ENCODE peak calls at places on chromosomes 3 and 15, in seven cellular contexts. K, S, Q, J, G, W and U are unnamed samples.

GRCh38 chr3:41985018-41985417 is 23.1 kb upstream of the ULK4 start:
- DNase-seq in K (no peak), S (no peak), Q (no peak), J (no peak), G (no peak), W (no peak), U (no peak)

GRCh38 chr3:144031938-144032337 is 60.3 kb downstream of the DIPK2A start:
- DNase-seq in K (peak; percentile 12), S (no peak), Q (no peak), J (peak; percentile 37), G (peak; percentile 75), W (no peak), U (no peak)

GRCh38 chr3:133747907-133748639 is 1.9 kb downstream of the TF start:
- DNase-seq in K (no peak), S (no peak), Q (no peak), J (no peak), G (no peak), W (no peak), U (no peak)

GRCh38 chr3:17088602-17089313 is 204.0 kb downstream of the PLCL2 start:
- DNase-seq in K (no peak), S (peak; percentile 58), Q (no peak), J (no peak), G (no peak), W (no peak), U (no peak)

GRCh38 chr15:83398591-83398990 is 48.5 kb upstream of the SH3GL3 start:
- DNase-seq in K (peak; percentile 67), S (no peak), Q (peak; percentile 11), J (no peak), G (peak; percentile 41), W (peak; percentile 61), U (peak; percentile 84)

GRCh38 chr3:138230525-138230924 is 43.4 kb downstream of the ARMC8 start:
- DNase-seq in K (no peak), S (no peak), Q (peak; percentile 28), J (no peak), G (peak; percentile 23), W (no peak), U (no peak)

GRCh38 chr3:150411971-150412370 is 3.9 kb downstream of the TSC22D2 start:
- DNase-seq in K (peak; percentile 32), S (no peak), Q (peak; percentile 77), J (no peak), G (no peak), W (no peak), U (no peak)

GRCh38 chr15:68909601-68910000 is 20.7 kb upstream of the SPESP1 start:
- DNase-seq in K (no peak), S (no peak), Q (no peak), J (no peak), G (no peak), W (no peak), U (no peak)

GRCh38 chr3:18424862-18425640 is at the start of gene SATB1:
- DNase-seq in K (peak; percentile 48), S (peak; percentile 77), Q (peak; percentile 25), J (peak; percentile 89), G (peak; percentile 49), W (peak; percentile 78), U (no peak)

GRCh38 chr3:190345878-190346277 is 23.6 kb upstream of the CLDN1 start:
- DNase-seq in K (no peak), S (no peak), Q (no peak), J (no peak), G (no peak), W (no peak), U (no peak)

GRCh38 chr3:52062499-52062898 is 6.1 kb upstream of the DUSP7 start:
- DNase-seq in K (peak; percentile 97), S (no peak), Q (peak; percentile 82), J (no peak), G (peak; percentile 79), W (no peak), U (no peak)

GRCh38 chr3:37980477-37981347 is 9.9 kb upstream of the VILL start:
- DNase-seq in K (no peak), S (no peak), Q (no peak), J (no peak), G (no peak), W (no peak), U (no peak)
- H3K4me3 ChIP-seq in K (no peak overlapping the region), S (no peak overlapping the region), Q (no peak overlapping the region), J (no peak overlapping the region), G (no peak overlapping the region), W (no peak overlapping the region), U (no peak overlapping the region)

GRCh38 chr15:40936709-40937666 is 7.8 kb downstream of the DLL4 start:
- DNase-seq in K (no peak), S (no peak), Q (peak; percentile 73), J (no peak), G (no peak), W (no peak), U (no peak)
- TF ChIP-seq CTCF in K (no peak), S (no peak), Q (no peak), J (peak; percentile 45), G (no peak), W (no peak), U (no peak)

GRCh38 chr3:154122912-154123559 is 1.8 kb downstream of the ARHGEF26 start:
- DNase-seq in K (peak; percentile 41), S (no peak), Q (peak; percentile 63), J (no peak), G (peak; percentile 45), W (no peak), U (no peak)
- H3K4me3 ChIP-seq in K (peak overlapping the region; percentile 93), S (peak overlapping the region; percentile 60), Q (peak overlapping the region; percentile 78), J (peak overlapping the region; percentile 88), G (peak overlapping the region; percentile 85), W (no peak overlapping the region), U (peak overlapping the region; percentile 80)

DNA sequence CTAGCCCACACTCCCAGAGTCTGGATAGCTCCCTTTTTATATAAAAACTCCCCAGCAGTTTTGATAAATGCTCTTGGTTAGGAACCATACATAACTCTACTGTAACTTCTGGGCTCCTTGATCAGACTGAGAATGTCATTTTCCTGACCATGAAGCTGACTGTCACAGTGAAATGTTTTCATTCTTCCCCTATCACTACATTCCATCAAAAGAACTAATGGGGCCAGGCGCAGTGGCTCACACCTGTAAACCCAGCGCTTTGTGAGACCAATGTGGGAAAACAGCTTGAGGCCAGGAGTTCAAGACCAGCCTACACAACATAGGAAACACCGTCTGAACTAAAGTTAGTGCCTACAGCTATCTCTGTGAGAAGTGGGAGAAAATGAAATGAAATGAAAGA is 72.8 kb upstream of the MYO5C start:
- DNase-seq in K (peak; percentile 4), S (no peak), Q (no peak), J (no peak), G (no peak), W (no peak), U (no peak)
- TF ChIP-seq CTCF in K (no peak), S (no peak), Q (no peak), J (no peak), G (no peak), W (no peak), U (no peak)

DNA sequence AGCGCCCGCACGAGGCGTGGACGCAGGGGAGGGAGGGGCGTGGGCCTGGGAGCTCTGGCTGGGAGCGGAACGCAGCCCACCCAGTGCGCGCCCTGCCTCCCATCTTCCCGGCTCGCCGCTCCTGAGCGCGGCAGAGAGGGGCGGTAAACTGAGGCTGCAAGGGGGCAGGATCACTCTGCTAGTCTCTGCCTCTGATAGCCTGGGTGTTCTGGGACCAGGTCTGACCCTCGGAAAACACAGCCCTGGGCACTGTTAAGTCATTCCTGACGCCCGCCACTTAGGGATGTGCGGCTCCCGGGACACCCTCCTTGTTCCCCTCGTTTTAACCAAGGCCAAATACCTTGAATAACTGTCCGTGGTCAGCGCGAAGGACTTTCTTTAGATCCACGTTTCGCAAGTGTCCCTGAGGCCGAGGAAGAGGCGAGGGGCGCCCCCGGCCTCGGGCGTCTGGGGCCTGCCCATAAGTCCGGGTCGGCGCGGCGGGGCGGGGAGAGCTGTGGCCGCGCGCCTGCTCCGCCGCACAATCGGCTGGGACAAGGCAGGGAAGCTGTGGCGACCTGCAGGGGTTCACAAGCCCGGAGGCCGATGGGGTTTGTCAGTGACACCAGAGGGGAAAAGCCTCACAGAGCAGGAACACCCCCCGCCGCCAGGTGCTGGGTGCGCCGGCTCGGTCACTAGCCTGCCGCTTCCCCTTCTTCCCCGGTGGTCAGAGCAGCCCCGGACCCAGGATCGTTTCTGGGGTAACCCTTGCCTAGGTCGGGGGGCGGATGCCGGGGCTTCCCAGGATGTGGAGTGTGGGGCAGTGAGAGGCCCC is 1.5 kb downstream of the ITPKA start:
- DNase-seq in K (no peak), S (peak; percentile 31), Q (no peak), J (no peak), G (no peak), W (no peak), U (no peak)
- H3K4me3 ChIP-seq in K (no peak overlapping the region), S (peak overlapping the region; percentile 53), Q (peak overlapping the region; percentile 5), J (peak overlapping the region; percentile 86), G (no peak overlapping the region), W (no peak overlapping the region), U (no peak overlapping the region)

GRCh38 chr15:71610991-71611720 is 199.2 kb upstream of the NR2E3 start:
- DNase-seq in K (no peak), S (no peak), Q (peak; percentile 17), J (no peak), G (peak; percentile 14), W (no peak), U (no peak)
- TF ChIP-seq CTCF in K (no peak), S (no peak), Q (no peak), J (no peak), G (no peak), W (no peak), U (no peak)